ENCODE peak calls at places on chromosomes 3 and 15, in four cellular contexts. H is A549, B is gastrocnemius medialis, F is H1. O is an unnamed sample.

GRCh38 chr15:71203573-71204444 is 88.5 kb downstream of the THSD4 start:
- DNase-seq in F (peak; percentile 77), B (no peak), H (no peak), O (no peak)

GRCh38 chr3:143119009-143119914 is at the start of gene CHST2:
- DNase-seq in F (peak; percentile 79), H (peak; percentile 64), B (peak; percentile 10), O (peak; percentile 86)

GRCh38 chr3:182133752-182134151 is 422.0 kb downstream of the SOX2 start:
- DNase-seq in F (no peak), B (no peak), H (no peak), O (no peak)

GRCh38 chr3:194342861-194343560 is 8.1 kb downstream of the CPN2 start:
- DNase-seq in B (no peak), F (no peak), H (no peak), O (no peak)

GRCh38 chr15:52139599-52140462 is 27.3 kb upstream of the BCL2L10 start:
- DNase-seq in B (peak; percentile 29), H (peak; percentile 79), F (peak; percentile 91), O (peak; percentile 95)

GRCh38 chr3:16768956-16769355 is 115.8 kb upstream of the PLCL2 start:
- DNase-seq in B (no peak), F (no peak), H (no peak), O (no peak)

GRCh38 chr3:10993729-10994065 is 1.1 kb downstream of the SLC6A1 start:
- DNase-seq in F (no peak), H (no peak), B (no peak), O (no peak)

GRCh38 chr3:160331127-160331937 is 67.7 kb downstream of the IFT80 start:
- DNase-seq in H (peak; percentile 69), B (no peak), F (no peak), O (no peak)

GRCh38 chr15:68032672-68033071 is 21.4 kb upstream of the PIAS1 start:
- DNase-seq in H (no peak), F (no peak), B (no peak), O (no peak)

GRCh38 chr3:41234823-41235722 is 35.8 kb downstream of the CTNNB1 start:
- DNase-seq in F (no peak), H (no peak), B (no peak), O (no peak)

GRCh38 chr3:53680026-53680425 is 166.2 kb downstream of the CHDH start:
- DNase-seq in B (no peak), F (no peak), H (no peak), O (peak; percentile 34)

GRCh38 chr15:70277556-70277955 is 179.8 kb upstream of the TLE3 start:
- DNase-seq in H (no peak), B (no peak), F (no peak), O (no peak)

GRCh38 chr3:106183762-106184391 is 315.1 kb upstream of the CBLB start:
- DNase-seq in F (no peak), B (no peak), H (peak; percentile 6), O (no peak)

GRCh38 chr3:97686258-97686657 is 78.3 kb upstream of the ARL6 start:
- DNase-seq in H (no peak), B (no peak), F (no peak), O (no peak)

GRCh38 chr3:37826933-37827332 is 34.7 kb upstream of the CTDSPL start:
- DNase-seq in H (no peak), B (no peak), F (no peak), O (no peak)

GRCh38 chr3:111803123-111803593 is 55.9 kb upstream of the PHLDB2 start:
- DNase-seq in B (peak; percentile 34), F (no peak), H (peak; percentile 93), O (peak; percentile 88)

GRCh38 chr15:41513282-41514227 is at the start of gene LTK:
- DNase-seq in B (no peak), H (no peak), F (peak; percentile 81), O (no peak)

DNA sequence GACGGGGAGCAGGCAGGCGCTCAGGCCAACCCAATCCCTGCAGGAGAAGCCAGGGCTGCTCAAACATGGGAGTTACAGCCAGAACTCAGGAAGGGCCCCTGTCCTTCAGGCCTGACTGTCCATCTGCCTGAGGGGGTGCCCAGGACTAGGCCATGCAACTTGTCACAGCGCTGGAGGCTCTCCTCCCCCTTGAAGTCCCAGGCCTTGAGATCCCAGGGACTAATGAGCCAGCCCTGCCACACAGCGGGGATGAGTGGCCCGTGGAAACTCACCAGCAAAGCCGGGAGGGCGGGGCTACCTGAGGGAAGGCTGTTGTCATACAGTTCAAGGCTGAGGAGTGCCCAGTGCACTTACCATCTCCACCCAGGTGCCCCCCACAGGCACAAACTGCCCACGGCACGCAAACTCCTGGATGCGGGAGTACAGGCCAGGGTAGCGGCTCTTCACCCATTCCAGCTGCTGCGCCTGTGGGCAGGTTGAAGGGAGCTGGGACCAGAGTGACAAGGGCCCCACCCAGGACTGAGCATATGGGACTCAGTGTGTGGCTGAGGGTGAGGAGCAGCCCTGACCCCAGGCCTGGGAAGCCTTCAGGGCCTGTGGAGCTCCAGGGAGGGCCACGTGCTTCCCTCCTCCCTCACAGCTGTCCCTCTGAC is 6.3 kb downstream of the MAN2C1 start:
- DNase-seq in H (no peak), F (no peak), B (no peak), O (no peak)
- H3K4me3 ChIP-seq in H (no peak overlapping the region), F (no peak overlapping the region), B (no peak overlapping the region), O (no peak overlapping the region)

DNA sequence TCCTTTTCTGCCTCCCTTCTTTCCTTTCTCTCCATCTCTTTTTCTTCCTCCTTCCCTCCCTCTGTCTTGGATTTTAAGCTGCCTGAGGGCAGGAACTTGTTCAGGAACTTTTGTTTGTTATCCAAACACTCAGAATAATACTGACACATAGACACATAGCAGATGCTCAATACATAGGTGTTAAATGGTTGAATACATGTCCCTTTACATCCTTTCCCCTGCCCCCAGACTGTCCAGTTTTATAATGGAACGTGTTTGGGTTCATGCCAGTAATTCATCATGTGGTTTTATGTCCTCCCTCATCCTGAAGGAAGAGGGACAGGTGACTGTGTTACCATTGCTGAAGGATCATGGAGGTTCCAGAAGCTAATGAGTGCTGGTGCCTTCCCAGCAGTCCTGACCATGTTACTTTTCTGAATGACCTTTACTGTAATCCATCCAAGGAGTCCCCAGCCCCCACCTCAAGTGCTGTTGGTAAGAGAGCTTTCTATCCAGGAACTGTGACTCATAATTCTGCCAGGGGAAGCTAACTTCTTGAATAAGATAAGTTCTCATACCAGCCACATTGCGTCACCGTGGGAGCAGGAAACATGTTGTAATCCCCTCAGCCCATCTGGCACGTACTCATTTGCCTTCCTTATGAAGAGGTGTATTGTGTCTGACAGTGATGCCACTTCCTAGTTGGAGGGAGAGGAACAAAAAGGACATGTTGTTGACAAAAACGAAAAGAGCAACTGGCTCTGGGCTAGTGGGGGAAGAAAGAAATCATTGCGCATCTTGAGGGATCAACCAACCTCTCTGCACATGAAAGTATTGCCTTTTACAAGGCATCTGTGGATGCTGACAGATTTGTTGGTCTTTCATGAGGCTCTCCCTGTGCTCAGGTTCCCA is 52.4 kb downstream of the IL1RAP start:
- DNase-seq in B (peak; percentile 54), F (no peak), H (peak; percentile 98), O (peak; percentile 88)
- TF ChIP-seq POLR2A in B (no peak), F (no peak), H (no peak), O (no peak)

GRCh38 chr3:13391308-13391707 is 28.8 kb downstream of the NUP210 start:
- DNase-seq in H (no peak), B (no peak), F (no peak), O (no peak)
- TF ChIP-seq CTCF in H (peak; percentile 17), B (no peak), F (peak; percentile 41), O (no peak)

GRCh38 chr3:153164009-153164550 is 2.1 kb downstream of the RAP2B start:
- DNase-seq in H (no peak), F (no peak), B (no peak), O (no peak)
- H3K4me3 ChIP-seq in H (peak overlapping the region; percentile 91), F (peak overlapping the region; percentile 92), B (peak overlapping the region; percentile 88), O (no peak overlapping the region)

GRCh38 chr15:74843445-74843828 is 481 bp upstream of the ULK3 start:
- DNase-seq in H (no peak), F (no peak), B (no peak), O (no peak)

GRCh38 chr15:74841761-74842385 is 1.1 kb downstream of the ULK3 start:
- DNase-seq in B (no peak), F (no peak), H (no peak), O (no peak)

GRCh38 chr15:74843891-74844299 is 939 bp upstream of the ULK3 start:
- DNase-seq in F (no peak), B (no peak), H (no peak), O (no peak)

GRCh38 chr15:74840851-74841760 is 1.9 kb downstream of the ULK3 start:
- DNase-seq in H (no peak), B (no peak), F (no peak), O (no peak)

GRCh38 chr15:74842581-74843444 is at the start of gene ULK3:
- DNase-seq in F (peak; percentile 95), B (peak; percentile 88), H (peak; percentile 90), O (peak; percentile 88)
- TF ChIP-seq POLR2A in F (no peak), B (peak; percentile 77), H (peak; percentile 88), O (no peak)

DNA sequence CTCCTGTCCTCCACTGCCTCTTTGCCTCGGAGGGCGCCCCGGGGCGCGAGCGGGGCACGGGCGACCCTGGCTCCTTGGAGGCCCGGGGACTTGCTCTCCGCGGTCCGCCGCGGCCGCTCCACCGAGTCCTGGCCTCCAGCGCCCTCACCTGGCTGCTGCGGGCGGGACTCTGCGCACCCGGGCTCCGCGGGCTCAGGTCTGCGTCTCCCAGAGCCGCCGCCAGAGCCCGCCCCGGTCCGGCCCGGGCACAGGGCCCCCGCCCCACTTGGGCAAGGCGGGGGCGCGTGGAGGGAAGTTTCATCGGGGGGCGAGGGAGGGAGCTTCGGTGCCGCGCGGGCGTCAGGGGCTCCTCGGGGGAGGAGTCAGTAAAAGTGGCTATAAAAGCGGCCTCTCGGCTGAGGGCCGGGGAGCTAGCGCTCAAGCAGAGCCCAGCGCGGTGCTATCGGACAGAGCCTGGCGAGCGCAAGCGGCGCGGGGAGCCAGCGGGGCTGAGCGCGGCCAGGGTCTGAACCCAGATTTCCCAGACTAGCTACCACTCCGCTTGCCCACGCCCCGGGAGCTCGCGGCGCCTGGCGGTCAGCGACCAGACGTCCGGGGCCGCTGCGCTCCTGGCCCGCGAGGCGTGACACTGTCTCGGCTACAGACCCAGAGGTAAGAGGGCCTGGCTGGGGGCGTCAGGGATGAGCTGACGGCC is at the start of gene CEMIP:
- DNase-seq in B (peak; percentile 23), F (peak; percentile 96), H (peak; percentile 81), O (peak; percentile 93)
- TF ChIP-seq CTCF in B (peak; percentile 61), F (peak; percentile 75), H (peak; percentile 99), O (no peak)

GRCh38 chr3:9401986-9402385 is 4.6 kb downstream of the SETD5 start:
- DNase-seq in H (no peak), B (no peak), F (no peak), O (no peak)
- H3K4me3 ChIP-seq in H (peak overlapping the region; percentile 84), B (no peak overlapping the region), F (peak overlapping the region; percentile 26), O (no peak overlapping the region)

O was measured in lower leg skin.